ENCODE peak calls at places on chromosomes 6 and 20, in nine cellular contexts. One of them, this sample, is unnamed.
A peak's percentile ranks its signal among the peaks of the same experiment; 100 is the strongest.

GRCh38 chr20:62023935-62024334 is 41.7 kb downstream of the TAF4 start:
- DNase-seq in NCI-H1105: no peak
- DNase-seq in activated CD8-positive, alpha-beta memory T cell treated with anti-CD3 and anti-CD28 coated beads, Interleukin-2, amount 10 ng/mL, durations not matched to agents 7 days and 5 days: no peak
- DNase-seq in effector memory CD4-positive, alpha-beta T cell: no peak
- DNase-seq in ELR: no peak
- DNase-seq in epithelial cell of esophagus: no peak
- DNase-seq in stomach: no peak
- DNase-seq in AG20443: no peak
- DNase-seq in IMR-90: no peak
- DNase-seq in this sample: no peak

GRCh38 chr6:35283361-35283760 is 14.3 kb upstream of the DEF6 start:
- DNase-seq in NCI-H1105: no peak
- DNase-seq in activated CD8-positive, alpha-beta memory T cell treated with anti-CD3 and anti-CD28 coated beads, Interleukin-2, amount 10 ng/mL, durations not matched to agents 7 days and 5 days: no peak
- DNase-seq in effector memory CD4-positive, alpha-beta T cell: no peak
- DNase-seq in ELR: no peak
- DNase-seq in epithelial cell of esophagus: no peak
- DNase-seq in stomach: no peak
- DNase-seq in AG20443: no peak
- DNase-seq in IMR-90: no peak
- DNase-seq in this sample: no peak

GRCh38 chr6:53724501-53724900 is 58.9 kb upstream of the KLHL31 start:
- DNase-seq in NCI-H1105: no peak
- DNase-seq in activated CD8-positive, alpha-beta memory T cell treated with anti-CD3 and anti-CD28 coated beads, Interleukin-2, amount 10 ng/mL, durations not matched to agents 7 days and 5 days: no peak
- DNase-seq in effector memory CD4-positive, alpha-beta T cell: no peak
- DNase-seq in ELR: no peak
- DNase-seq in epithelial cell of esophagus: no peak
- DNase-seq in stomach: no peak
- DNase-seq in AG20443: no peak
- DNase-seq in IMR-90: no peak
- DNase-seq in this sample: no peak

GRCh38 chr6:26195376-26195923 is 108.2 kb downstream of the HFE start:
- DNase-seq in NCI-H1105: no peak
- DNase-seq in activated CD8-positive, alpha-beta memory T cell treated with anti-CD3 and anti-CD28 coated beads, Interleukin-2, amount 10 ng/mL, durations not matched to agents 7 days and 5 days: peak; percentile 94
- DNase-seq in effector memory CD4-positive, alpha-beta T cell: peak; percentile 79
- DNase-seq in ELR: peak; percentile 94
- DNase-seq in epithelial cell of esophagus: peak; percentile 94
- DNase-seq in stomach: peak; percentile 91
- DNase-seq in AG20443: peak; percentile 85
- DNase-seq in IMR-90: peak; percentile 97
- DNase-seq in this sample: peak; percentile 65

GRCh38 chr20:24989162-24989561 is 3.4 kb downstream of the APMAP start:
- DNase-seq in NCI-H1105: no peak
- DNase-seq in activated CD8-positive, alpha-beta memory T cell treated with anti-CD3 and anti-CD28 coated beads, Interleukin-2, amount 10 ng/mL, durations not matched to agents 7 days and 5 days: peak; percentile 32
- DNase-seq in effector memory CD4-positive, alpha-beta T cell: no peak
- DNase-seq in ELR: no peak
- DNase-seq in epithelial cell of esophagus: no peak
- DNase-seq in stomach: peak; percentile 17
- DNase-seq in AG20443: no peak
- DNase-seq in IMR-90: no peak
- DNase-seq in this sample: no peak

GRCh38 chr6:125063307-125063706 is 90.3 kb upstream of the TPD52L1 start:
- DNase-seq in NCI-H1105: no peak
- DNase-seq in activated CD8-positive, alpha-beta memory T cell treated with anti-CD3 and anti-CD28 coated beads, Interleukin-2, amount 10 ng/mL, durations not matched to agents 7 days and 5 days: no peak
- DNase-seq in effector memory CD4-positive, alpha-beta T cell: no peak
- DNase-seq in ELR: no peak
- DNase-seq in epithelial cell of esophagus: no peak
- DNase-seq in stomach: no peak
- DNase-seq in AG20443: no peak
- DNase-seq in IMR-90: no peak
- DNase-seq in this sample: no peak

GRCh38 chr6:4413073-4413472 is 277.7 kb upstream of the ECI2 start:
- DNase-seq in NCI-H1105: no peak
- DNase-seq in activated CD8-positive, alpha-beta memory T cell treated with anti-CD3 and anti-CD28 coated beads, Interleukin-2, amount 10 ng/mL, durations not matched to agents 7 days and 5 days: no peak
- DNase-seq in effector memory CD4-positive, alpha-beta T cell: no peak
- DNase-seq in ELR: peak; percentile 66
- DNase-seq in epithelial cell of esophagus: peak; percentile 16
- DNase-seq in stomach: no peak
- DNase-seq in AG20443: peak; percentile 75
- DNase-seq in IMR-90: peak; percentile 87
- DNase-seq in this sample: no peak

GRCh38 chr6:2659882-2660281 is 90.8 kb downstream of the MYLK4 start:
- DNase-seq in NCI-H1105: no peak
- DNase-seq in activated CD8-positive, alpha-beta memory T cell treated with anti-CD3 and anti-CD28 coated beads, Interleukin-2, amount 10 ng/mL, durations not matched to agents 7 days and 5 days: no peak
- DNase-seq in effector memory CD4-positive, alpha-beta T cell: no peak
- DNase-seq in ELR: peak; percentile 63
- DNase-seq in epithelial cell of esophagus: peak; percentile 90
- DNase-seq in stomach: no peak
- DNase-seq in AG20443: no peak
- DNase-seq in IMR-90: peak; percentile 33
- DNase-seq in this sample: no peak

GRCh38 chr20:11585752-11586352 is 331.8 kb upstream of the BTBD3 start:
- DNase-seq in NCI-H1105: peak; percentile 22
- DNase-seq in activated CD8-positive, alpha-beta memory T cell treated with anti-CD3 and anti-CD28 coated beads, Interleukin-2, amount 10 ng/mL, durations not matched to agents 7 days and 5 days: no peak
- DNase-seq in effector memory CD4-positive, alpha-beta T cell: no peak
- DNase-seq in ELR: peak; percentile 28
- DNase-seq in epithelial cell of esophagus: peak; percentile 38
- DNase-seq in stomach: no peak
- DNase-seq in AG20443: no peak
- DNase-seq in IMR-90: peak; percentile 22
- DNase-seq in this sample: no peak

This sample was measured in body of pancreas.